ENCODE peak calls at places on chromosomes 5 and 9, in nine cellular contexts. U is WTC11; S is putamen; L is lung microvascular endothelial cell; N is transverse colon; C is NCI-H1105; J is left cardiac atrium; X is GM03348; Z is CD8-positive, alpha-beta memory T cell. A is an unnamed sample.

GRCh38 chr5:146877783-146878470 is 630 bp downstream of the PPP2R2B start:
- DNase-seq in X (peak; percentile 32), C (no peak), U (peak; percentile 65), L (no peak), N (no peak), J (peak; percentile 20), S (peak; percentile 46), Z (peak; percentile 7), A (peak; percentile 0)

GRCh38 chr9:26775405-26775804 is 117.2 kb downstream of the CAAP1 start:
- DNase-seq in S (no peak), U (no peak), L (no peak), X (no peak), N (peak; percentile 68), Z (no peak), C (no peak), J (no peak), A (no peak)

GRCh38 chr9:110217656-110218099 is 9.7 kb upstream of the C9orf152 start:
- DNase-seq in X (peak; percentile 61), S (peak; percentile 15), N (no peak), L (peak; percentile 58), C (no peak), U (no peak), J (no peak), Z (no peak), A (peak; percentile 65)

GRCh38 chr5:27962201-27962600 is 923.8 kb upstream of the CDH9 start:
- DNase-seq in U (no peak), S (no peak), Z (no peak), X (no peak), C (no peak), L (no peak), N (no peak), J (no peak), A (no peak)

GRCh38 chr9:132982508-132982907 is 4.0 kb downstream of the GFI1B start:
- DNase-seq in C (no peak), J (no peak), N (no peak), U (no peak), S (no peak), L (no peak), Z (no peak), X (no peak), A (no peak)

GRCh38 chr5:72448368-72448767 is 58.8 kb downstream of the ZNF366 start:
- DNase-seq in N (no peak), J (no peak), X (no peak), U (no peak), L (no peak), S (no peak), C (no peak), Z (no peak), A (no peak)

GRCh38 chr9:79129865-79130480 is 441.8 kb upstream of the TLE4 start:
- DNase-seq in J (peak; percentile 26), S (peak; percentile 37), U (peak; percentile 55), N (peak; percentile 29), L (peak; percentile 53), Z (no peak), C (peak; percentile 55), X (peak; percentile 67), A (peak; percentile 50)

GRCh38 chr5:125058185-125058826 is 311.9 kb upstream of the ZNF608 start:
- DNase-seq in J (no peak), S (no peak), N (no peak), C (peak; percentile 60), U (no peak), X (no peak), L (peak; percentile 60), Z (no peak), A (peak; percentile 70)

GRCh38 chr9:112048924-112049785 is 125.9 kb downstream of the SUSD1 start:
- DNase-seq in Z (no peak), S (peak; percentile 20), N (peak; percentile 69), X (peak; percentile 21), C (peak; percentile 47), L (no peak), J (no peak), U (no peak), A (peak; percentile 74)

GRCh38 chr5:179619776-179620175 is 3.7 kb downstream of the HNRNPH1 start:
- DNase-seq in S (no peak), U (no peak), C (no peak), L (peak; percentile 45), X (no peak), Z (no peak), J (no peak), N (no peak), A (no peak)

GRCh38 chr5:14458414-14458813 is 123.2 kb upstream of the OTULINL start:
- DNase-seq in L (no peak), Z (no peak), U (no peak), N (no peak), S (no peak), X (no peak), J (no peak), C (no peak), A (no peak)

GRCh38 chr9:94624621-94625020 is 14.7 kb downstream of the FBP1 start:
- DNase-seq in L (no peak), Z (no peak), X (no peak), S (no peak), J (no peak), N (no peak), C (no peak), U (no peak), A (no peak)

GRCh38 chr5:170307575-170308465 is 10.2 kb upstream of the LCP2 start:
- DNase-seq in S (no peak), Z (no peak), X (no peak), J (peak; percentile 82), L (peak; percentile 87), N (peak; percentile 52), U (no peak), C (no peak), A (peak; percentile 19)

GRCh38 chr9:86072393-86073016 is 26.9 kb downstream of the GOLM1 start:
- DNase-seq in N (no peak), U (no peak), X (peak; percentile 24), J (no peak), S (no peak), L (no peak), Z (no peak), C (no peak), A (peak; percentile 48)

GRCh38 chr5:127015716-127016115 is 14.6 kb downstream of the MARCHF3 start:
- DNase-seq in S (no peak), C (no peak), N (no peak), L (no peak), U (no peak), Z (no peak), J (no peak), X (no peak), A (no peak)

GRCh38 chr5:180126716-180127681 is 55.4 kb upstream of the RNF130 start:
- DNase-seq in J (no peak), C (no peak), U (peak; percentile 69), L (peak; percentile 14), N (no peak), S (no peak), Z (no peak), X (peak; percentile 86), A (no peak)

GRCh38 chr9:90999425-91000397 is 198.1 kb downstream of the SYK start:
- DNase-seq in Z (no peak), U (no peak), L (no peak), J (no peak), X (no peak), S (peak; percentile 14), N (no peak), C (peak; percentile 47), A (peak; percentile 47)

GRCh38 chr5:167899490-167899889 is 392.0 kb upstream of the WWC1 start:
- DNase-seq in N (no peak), X (peak; percentile 44), U (no peak), Z (no peak), C (no peak), S (no peak), L (no peak), J (no peak), A (no peak)

GRCh38 chr5:4563400-4563799 is 576.7 kb upstream of the ADAMTS16 start:
- DNase-seq in U (peak; percentile 66), J (no peak), S (no peak), X (no peak), N (no peak), C (no peak), L (no peak), Z (no peak), A (no peak)

GRCh38 chr5:178323961-178324360 is 91.4 kb upstream of the PHYKPL start:
- DNase-seq in U (no peak), C (no peak), J (no peak), S (no peak), X (no peak), Z (no peak), N (no peak), L (no peak), A (no peak)

A was measured in foreskin fibroblast.